ENCODE peak calls at places on chromosomes 16 and 17, in eight cellular contexts. I, D, T, Z, K, S, R and W are unnamed samples.

GRCh38 chr17:76500074-76500744 is 1.0 kb downstream of the RHBDF2 start:
- DNase-seq in R (no peak), S (no peak), K (no peak), Z (no peak), I (no peak), D (no peak), T (no peak), W (no peak)

GRCh38 chr16:5175263-5175662 is 77.7 kb upstream of the EEF2KMT start:
- DNase-seq in R (no peak), T (no peak), Z (no peak), S (no peak), I (no peak), D (no peak), K (no peak), W (no peak)

GRCh38 chr17:74633261-74633783 is 9.8 kb upstream of the CD300E start:
- DNase-seq in Z (no peak), R (no peak), S (no peak), I (no peak), T (no peak), D (no peak), K (no peak), W (no peak)

GRCh38 chr17:19388791-19389190 is 1.8 kb upstream of the MFAP4 start:
- DNase-seq in R (no peak), D (no peak), T (no peak), S (no peak), Z (no peak), K (no peak), I (no peak), W (no peak)

GRCh38 chr16:81939164-81940067 is 71.9 kb downstream of the SDR42E1 start:
- DNase-seq in T (no peak), R (no peak), I (no peak), D (no peak), K (no peak), Z (no peak), S (no peak), W (no peak)

GRCh38 chr16:50502616-50503000 is 45.6 kb upstream of the NKD1 start:
- DNase-seq in I (no peak), D (no peak), S (no peak), Z (no peak), K (no peak), R (no peak), T (no peak), W (no peak)

GRCh38 chr16:21937387-21937829 is 15.8 kb upstream of the UQCRC2 start:
- DNase-seq in Z (no peak), I (no peak), R (no peak), S (no peak), D (no peak), K (no peak), T (no peak), W (no peak)

GRCh38 chr17:55609737-55610201 is 98.5 kb upstream of the SMIM36 start:
- DNase-seq in I (no peak), K (no peak), Z (no peak), D (no peak), R (no peak), T (peak), S (no peak), W (no peak)

GRCh38 chr16:58472266-58472665 is 27.7 kb upstream of the NDRG4 start:
- DNase-seq in D (no peak), R (no peak), I (no peak), S (no peak), K (no peak), T (no peak), Z (no peak), W (no peak)

GRCh38 chr17:66115246-66115645 is 76.7 kb downstream of the CEP112 start:
- DNase-seq in S (no peak), D (no peak), Z (no peak), R (no peak), T (peak), I (no peak), K (no peak), W (no peak)

GRCh38 chr16:3974751-3975150 is 94.2 kb upstream of the CREBBP start:
- DNase-seq in Z (no peak), D (no peak), T (no peak), S (no peak), I (no peak), R (no peak), K (no peak), W (no peak)

GRCh38 chr17:19024101-19025078 is 19.8 kb upstream of the FAM83G start:
- DNase-seq in S (no peak), T (peak), R (no peak), Z (no peak), I (no peak), D (peak), K (peak), W (no peak)

GRCh38 chr16:75263963-75264445 is 12.6 kb upstream of the BCAR1 start:
- DNase-seq in Z (peak), D (no peak), K (no peak), R (no peak), S (no peak), I (no peak), T (peak), W (no peak)

GRCh38 chr17:35160354-35161201 is 13.0 kb downstream of the UNC45B start:
- DNase-seq in R (no peak), D (no peak), S (no peak), I (peak), Z (no peak), K (no peak), T (no peak), W (no peak)